ENCODE peak calls at places on chromosome 12, in five cellular contexts. L is right lobe of liver, G is uterus, U is GM20000, T is upper lobe of right lung. K is an unnamed sample.

GRCh38 chr12:112851024-112851777 is 55.6 kb upstream of the OAS1 start:
- DNase-seq in L (no peak), G (no peak), U (no peak), T (no peak), K (no peak)

GRCh38 chr12:46267618-46268348 is 1.1 kb downstream of the SLC38A1 start:
- DNase-seq in L (no peak), G (peak; percentile 25), U (no peak), T (no peak), K (peak; percentile 46)

GRCh38 chr12:56999456-56999855 is 6.9 kb downstream of the ZBTB39 start:
- DNase-seq in L (peak; percentile 26), G (no peak), U (no peak), T (no peak), K (no peak)

GRCh38 chr12:38282886-38283285 is 33.7 kb upstream of the ALG10B start:
- DNase-seq in L (no peak), G (no peak), U (no peak), T (no peak), K (no peak)

GRCh38 chr12:19666070-19666469 is 226.8 kb downstream of the AEBP2 start:
- DNase-seq in L (no peak), G (no peak), U (no peak), T (no peak), K (no peak)

GRCh38 chr12:68838046-68838886 is 30.3 kb downstream of the MDM2 start:
- DNase-seq in L (no peak), G (no peak), U (no peak), T (no peak), K (no peak)

GRCh38 chr12:46990211-46990610 is 89.2 kb upstream of the PCED1B start:
- DNase-seq in L (no peak), G (no peak), U (no peak), T (no peak), K (no peak)

GRCh38 chr12:58365087-58365390 is 423.7 kb downstream of the ATP23 start:
- DNase-seq in L (no peak), G (no peak), U (no peak), T (no peak), K (no peak)

GRCh38 chr12:6372403-6373003 is 2.9 kb downstream of the SCNN1A start:
- DNase-seq in L (no peak), G (peak; percentile 24), U (no peak), T (peak; percentile 75), K (no peak)

GRCh38 chr12:51127050-51127729 is 43.8 kb upstream of the CSRNP2 start:
- DNase-seq in L (no peak), G (no peak), U (no peak), T (no peak), K (no peak)

GRCh38 chr12:19014243-19014642 is 115.3 kb upstream of the PLEKHA5 start:
- DNase-seq in L (no peak), G (no peak), U (no peak), T (no peak), K (no peak)

GRCh38 chr12:119783787-119784186 is 93.3 kb downstream of the CIT start:
- DNase-seq in L (no peak), G (no peak), U (no peak), T (no peak), K (no peak)

GRCh38 chr12:25119020-25119419 is 75.9 kb downstream of the DNAI7 start:
- DNase-seq in L (no peak), G (no peak), U (peak; percentile 22), T (no peak), K (peak; percentile 48)
- TF ChIP-seq CTCF in L (no peak), G (no peak), U (peak; percentile 39), T (no peak), K (no peak)

DNA sequence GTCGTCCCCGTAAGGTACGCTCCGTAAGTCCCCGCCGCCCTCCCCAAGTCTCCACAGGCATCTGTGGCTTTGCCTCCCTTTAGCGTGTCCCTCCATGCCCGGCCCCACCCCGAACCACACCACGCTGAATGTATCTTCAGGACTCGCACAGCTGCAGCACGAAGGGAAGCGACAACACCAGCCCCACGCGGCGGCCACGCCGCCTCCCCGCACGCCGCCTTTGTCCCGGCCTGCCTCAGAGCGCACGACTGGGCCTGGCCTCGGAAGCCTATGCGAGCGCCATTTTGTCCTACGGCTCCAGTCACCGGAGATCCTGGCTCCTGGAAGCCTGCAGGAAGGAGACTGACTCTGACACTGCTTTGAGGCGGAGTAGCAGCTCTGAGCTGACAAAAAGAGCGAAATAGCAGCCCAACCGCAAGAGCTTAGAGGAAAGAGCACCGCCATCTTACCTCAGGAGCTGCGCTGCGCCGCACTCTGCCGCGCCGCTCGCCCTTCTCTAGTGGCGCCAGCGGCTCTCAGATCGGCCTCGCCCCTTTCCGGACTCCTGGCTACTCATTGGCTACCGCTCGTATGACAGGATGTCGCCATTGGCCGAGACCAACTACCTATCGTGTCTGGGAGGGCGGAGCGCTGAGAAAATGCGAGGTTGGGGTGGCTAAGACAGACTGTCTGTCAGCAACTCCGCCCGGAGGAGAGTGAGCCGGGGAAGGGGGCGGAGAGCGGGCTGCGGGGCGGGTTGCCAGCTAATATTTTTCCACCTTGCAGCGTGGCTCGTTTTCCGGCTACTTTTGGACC is at the start of gene KANSL2:
- DNase-seq in L (peak; percentile 99), G (peak; percentile 97), U (peak; percentile 96), T (peak; percentile 99), K (peak; percentile 99)
- TF ChIP-seq CTCF in L (no peak), G (no peak), U (no peak), T (no peak), K (no peak)

GRCh38 chr12:63752283-63752682 is 27.4 kb upstream of the RXYLT1 start:
- DNase-seq in L (no peak), G (no peak), U (no peak), T (no peak), K (no peak)

DNA sequence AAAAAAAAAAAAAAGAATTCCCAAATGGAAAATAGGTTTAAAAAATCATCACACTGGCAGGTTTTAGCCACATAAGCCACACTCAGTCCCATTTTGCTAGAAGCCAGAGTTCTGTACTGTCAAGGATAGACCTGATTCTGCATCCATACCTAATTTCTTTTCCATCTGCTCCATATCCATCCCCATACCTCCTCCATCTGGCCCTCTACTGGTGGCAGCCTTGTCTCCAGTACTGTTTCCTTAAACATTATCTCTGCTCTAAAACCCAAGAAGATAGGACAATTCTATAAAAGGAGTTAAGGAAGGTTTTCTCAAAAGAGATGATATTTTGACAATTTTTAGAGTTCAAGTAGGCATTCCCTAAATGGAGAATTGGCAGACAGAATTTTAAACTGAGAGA is 26.0 kb upstream of the RXYLT1 start:
- DNase-seq in L (no peak), G (no peak), U (no peak), T (no peak), K (no peak)
- TF ChIP-seq CTCF in L (no peak), G (no peak), U (no peak), T (no peak), K (no peak)

GRCh38 chr12:29153231-29153630 is 4.2 kb downstream of the FAR2 start:
- DNase-seq in L (no peak), G (no peak), U (no peak), T (no peak), K (no peak)
- TF ChIP-seq CTCF in L (no peak), G (no peak), U (no peak), T (no peak), K (no peak)

GRCh38 chr12:100991059-100991562 is 196.5 kb downstream of the ANO4 start:
- DNase-seq in L (no peak), G (no peak), U (no peak), T (no peak), K (no peak)

GRCh38 chr12:100992194-100992593 is 197.6 kb downstream of the ANO4 start:
- DNase-seq in L (no peak), G (no peak), U (no peak), T (no peak), K (no peak)

GRCh38 chr12:100995771-100996170 is 201.2 kb downstream of the ANO4 start:
- DNase-seq in L (no peak), G (no peak), U (peak; percentile 21), T (no peak), K (peak; percentile 6)

GRCh38 chr12:100995201-100995600 is 200.6 kb downstream of the ANO4 start:
- DNase-seq in L (no peak), G (no peak), U (peak; percentile 15), T (no peak), K (peak; percentile 17)

GRCh38 chr12:100993916-100994315 is 199.3 kb downstream of the ANO4 start:
- DNase-seq in L (no peak), G (no peak), U (no peak), T (no peak), K (no peak)
- TF ChIP-seq CTCF in L (no peak), G (no peak), U (no peak), T (no peak), K (no peak)

GRCh38 chr12:130819248-130819576 is 19.8 kb downstream of the STX2 start:
- DNase-seq in L (no peak), G (no peak), U (no peak), T (no peak), K (no peak)

GRCh38 chr12:130819681-130820080 is 19.4 kb downstream of the STX2 start:
- DNase-seq in L (no peak), G (no peak), U (no peak), T (no peak), K (no peak)

GRCh38 chr12:130816055-130816454 is 23.0 kb downstream of the STX2 start:
- DNase-seq in L (no peak), G (no peak), U (no peak), T (no peak), K (no peak)

GRCh38 chr12:130817804-130818203 is 21.2 kb downstream of the STX2 start:
- DNase-seq in L (no peak), G (no peak), U (no peak), T (no peak), K (no peak)

GRCh38 chr12:130818381-130819247 is 20.4 kb downstream of the STX2 start:
- DNase-seq in L (peak; percentile 57), G (peak; percentile 55), U (peak; percentile 95), T (peak; percentile 90), K (peak; percentile 95)
- TF ChIP-seq CTCF in L (peak; percentile 81), G (peak; percentile 61), U (peak; percentile 98), T (peak; percentile 96), K (peak; percentile 95)